ENCODE peak calls at places on chromosome 2, in nine cellular contexts. One of them, this sample, is unnamed.

GRCh38 chr2:191560594-191560993 is 117.3 kb upstream of the NABP1 start:
- DNase-seq in Panc1: no peak
- DNase-seq in pancreas: no peak
- DNase-seq in CD8-positive, alpha-beta T cell: no peak
- DNase-seq in K562: no peak
- DNase-seq in H9: no peak
- DNase-seq in brain microvascular endothelial cell: no peak
- DNase-seq in IMR-90: no peak
- DNase-seq in PC-9: no peak
- DNase-seq in this sample: no peak

GRCh38 chr2:20670315-20671035 is 3.5 kb downstream of the GDF7 start:
- DNase-seq in K562: no peak
- DNase-seq in PC-9: no peak
- DNase-seq in pancreas: no peak
- DNase-seq in H9: peak
- DNase-seq in CD8-positive, alpha-beta T cell: no peak
- DNase-seq in IMR-90: no peak
- DNase-seq in brain microvascular endothelial cell: no peak
- DNase-seq in Panc1: no peak
- DNase-seq in this sample: no peak

GRCh38 chr2:70679244-70679643 is 88.8 kb downstream of the ADD2 start:
- DNase-seq in K562: no peak
- DNase-seq in IMR-90: no peak
- DNase-seq in pancreas: no peak
- DNase-seq in H9: peak
- DNase-seq in Panc1: no peak
- DNase-seq in PC-9: no peak
- DNase-seq in CD8-positive, alpha-beta T cell: no peak
- DNase-seq in brain microvascular endothelial cell: no peak
- DNase-seq in this sample: no peak

GRCh38 chr2:84882775-84883550 is 2.1 kb upstream of the TRABD2A start:
- DNase-seq in CD8-positive, alpha-beta T cell: no peak
- DNase-seq in K562: no peak
- DNase-seq in H9: peak
- DNase-seq in Panc1: no peak
- DNase-seq in IMR-90: peak
- DNase-seq in PC-9: no peak
- DNase-seq in pancreas: no peak
- DNase-seq in brain microvascular endothelial cell: peak
- DNase-seq in this sample: no peak

GRCh38 chr2:121992700-121993099 is 237.2 kb downstream of the TSN start:
- DNase-seq in Panc1: no peak
- DNase-seq in brain microvascular endothelial cell: no peak
- DNase-seq in H9: peak
- DNase-seq in pancreas: no peak
- DNase-seq in IMR-90: no peak
- DNase-seq in CD8-positive, alpha-beta T cell: no peak
- DNase-seq in PC-9: no peak
- DNase-seq in K562: no peak
- DNase-seq in this sample: no peak

GRCh38 chr2:219285894-219286425 is 6.8 kb downstream of the DNAJB2 start:
- DNase-seq in Panc1: no peak
- DNase-seq in IMR-90: peak
- DNase-seq in PC-9: no peak
- DNase-seq in K562: peak
- DNase-seq in brain microvascular endothelial cell: peak
- DNase-seq in CD8-positive, alpha-beta T cell: no peak
- DNase-seq in pancreas: no peak
- DNase-seq in H9: peak
- DNase-seq in this sample: no peak

GRCh38 chr2:220279372-220279771 is 651.9 kb downstream of the SLC4A3 start:
- DNase-seq in Panc1: no peak
- DNase-seq in IMR-90: peak
- DNase-seq in K562: no peak
- DNase-seq in CD8-positive, alpha-beta T cell: no peak
- DNase-seq in pancreas: no peak
- DNase-seq in H9: no peak
- DNase-seq in brain microvascular endothelial cell: peak
- DNase-seq in PC-9: peak
- DNase-seq in this sample: peak

GRCh38 chr2:164014068-164014577 is 278.3 kb upstream of the FIGN start:
- DNase-seq in H9: no peak
- DNase-seq in Panc1: no peak
- DNase-seq in brain microvascular endothelial cell: no peak
- DNase-seq in CD8-positive, alpha-beta T cell: no peak
- DNase-seq in pancreas: no peak
- DNase-seq in IMR-90: no peak
- DNase-seq in PC-9: no peak
- DNase-seq in K562: no peak
- DNase-seq in this sample: no peak

GRCh38 chr2:69652206-69652605 is 8.7 kb upstream of the AAK1 start:
- DNase-seq in Panc1: no peak
- DNase-seq in pancreas: no peak
- DNase-seq in CD8-positive, alpha-beta T cell: no peak
- DNase-seq in IMR-90: peak
- DNase-seq in PC-9: peak
- DNase-seq in H9: no peak
- DNase-seq in brain microvascular endothelial cell: peak
- DNase-seq in K562: no peak
- DNase-seq in this sample: peak

DNA sequence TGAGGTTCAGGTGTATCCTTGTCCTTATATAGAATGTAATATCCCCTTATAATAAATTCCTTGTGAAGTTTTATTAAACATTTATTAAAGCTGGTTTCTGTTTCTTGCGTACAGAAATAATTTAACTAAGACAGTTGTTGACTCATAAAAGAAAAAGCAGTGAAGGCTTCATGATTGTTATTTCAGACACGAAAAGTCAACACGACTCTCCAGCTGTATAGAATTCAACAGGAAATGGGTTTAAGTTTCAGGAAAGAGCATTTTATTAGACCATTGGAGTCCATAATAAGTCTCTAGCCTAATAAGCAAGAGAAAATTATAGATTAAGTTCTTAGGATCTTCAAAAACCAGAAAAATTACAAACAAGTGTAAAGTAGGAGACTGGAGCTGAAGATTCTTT is 62.2 kb downstream of the KCNE4 start:
- DNase-seq in IMR-90: no peak
- DNase-seq in CD8-positive, alpha-beta T cell: no peak
- DNase-seq in H9: no peak
- DNase-seq in PC-9: no peak
- DNase-seq in pancreas: no peak
- DNase-seq in brain microvascular endothelial cell: no peak
- DNase-seq in Panc1: no peak
- DNase-seq in K562: no peak
- DNase-seq in this sample: no peak
- H3K27ac ChIP-seq in IMR-90: no peak
- H3K27ac ChIP-seq in CD8-positive, alpha-beta T cell: no peak
- H3K27ac ChIP-seq in H9: no peak
- H3K27ac ChIP-seq in PC-9: no peak
- H3K27ac ChIP-seq in pancreas: no peak
- H3K27ac ChIP-seq in brain microvascular endothelial cell: peak
- H3K27ac ChIP-seq in Panc1: no peak
- H3K27ac ChIP-seq in K562: no peak
- H3K27ac ChIP-seq in this sample: no peak

GRCh38 chr2:217823626-217824025 is 179.2 kb downstream of the TNS1 start:
- DNase-seq in K562: no peak
- DNase-seq in pancreas: no peak
- DNase-seq in PC-9: no peak
- DNase-seq in Panc1: no peak
- DNase-seq in brain microvascular endothelial cell: no peak
- DNase-seq in CD8-positive, alpha-beta T cell: no peak
- DNase-seq in IMR-90: no peak
- DNase-seq in H9: no peak
- DNase-seq in this sample: no peak

GRCh38 chr2:217826505-217826904 is 176.3 kb downstream of the TNS1 start:
- DNase-seq in K562: no peak
- DNase-seq in IMR-90: no peak
- DNase-seq in pancreas: no peak
- DNase-seq in H9: no peak
- DNase-seq in CD8-positive, alpha-beta T cell: no peak
- DNase-seq in PC-9: no peak
- DNase-seq in Panc1: no peak
- DNase-seq in brain microvascular endothelial cell: no peak
- DNase-seq in this sample: no peak

GRCh38 chr2:217824223-217824622 is 178.6 kb downstream of the TNS1 start:
- DNase-seq in PC-9: no peak
- DNase-seq in K562: no peak
- DNase-seq in CD8-positive, alpha-beta T cell: no peak
- DNase-seq in Panc1: no peak
- DNase-seq in pancreas: no peak
- DNase-seq in H9: no peak
- DNase-seq in brain microvascular endothelial cell: no peak
- DNase-seq in IMR-90: no peak
- DNase-seq in this sample: no peak

GRCh38 chr2:217827430-217828201 is 175.2 kb downstream of the TNS1 start:
- DNase-seq in K562: peak
- DNase-seq in pancreas: peak
- DNase-seq in H9: no peak
- DNase-seq in IMR-90: no peak
- DNase-seq in Panc1: no peak
- DNase-seq in brain microvascular endothelial cell: no peak
- DNase-seq in PC-9: no peak
- DNase-seq in CD8-positive, alpha-beta T cell: no peak
- DNase-seq in this sample: no peak

DNA sequence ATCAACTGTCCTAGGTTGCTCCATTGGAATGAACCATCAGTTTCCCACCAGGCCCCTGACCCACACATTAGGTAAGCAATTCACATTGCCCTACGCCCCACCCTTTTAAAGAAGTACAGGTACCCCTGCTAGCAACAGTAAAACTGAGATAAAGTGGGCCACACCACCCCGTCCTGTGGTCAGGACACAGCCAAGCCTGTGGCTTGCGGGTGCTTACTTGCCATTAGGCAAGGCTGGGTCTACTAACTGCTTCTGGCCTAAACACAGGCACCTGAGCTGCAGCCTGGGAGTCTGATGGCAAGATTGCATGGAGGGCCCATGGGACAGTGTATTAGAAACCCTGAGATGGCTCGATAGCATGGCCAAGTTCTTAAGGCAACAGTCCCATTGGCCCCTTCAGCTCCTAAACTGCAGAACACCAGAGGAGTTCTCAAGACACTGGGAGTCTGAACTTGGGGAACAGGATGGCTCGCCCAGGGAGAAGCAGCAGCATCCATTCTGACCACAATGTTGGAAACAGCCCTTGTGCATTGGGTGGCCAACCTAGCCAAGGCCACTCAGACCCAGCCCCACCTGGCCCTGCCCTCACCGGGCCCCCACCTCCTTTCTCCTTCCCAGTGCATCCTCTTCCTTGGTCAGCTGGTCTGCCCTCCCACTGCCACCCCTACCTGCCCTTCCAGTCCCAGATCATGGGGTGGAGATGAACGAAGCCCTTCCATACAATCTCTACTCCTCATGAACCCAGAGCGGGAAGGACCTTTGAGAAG is 177.1 kb downstream of the TNS1 start:
- DNase-seq in H9: no peak
- DNase-seq in brain microvascular endothelial cell: no peak
- DNase-seq in Panc1: no peak
- DNase-seq in IMR-90: no peak
- DNase-seq in K562: no peak
- DNase-seq in CD8-positive, alpha-beta T cell: no peak
- DNase-seq in pancreas: no peak
- DNase-seq in PC-9: no peak
- DNase-seq in this sample: no peak
- H3K27ac ChIP-seq in H9: no peak
- H3K27ac ChIP-seq in brain microvascular endothelial cell: no peak
- H3K27ac ChIP-seq in Panc1: no peak
- H3K27ac ChIP-seq in IMR-90: no peak
- H3K27ac ChIP-seq in K562: no peak
- H3K27ac ChIP-seq in CD8-positive, alpha-beta T cell: no peak
- H3K27ac ChIP-seq in pancreas: no peak
- H3K27ac ChIP-seq in PC-9: no peak
- H3K27ac ChIP-seq in this sample: no peak

DNA sequence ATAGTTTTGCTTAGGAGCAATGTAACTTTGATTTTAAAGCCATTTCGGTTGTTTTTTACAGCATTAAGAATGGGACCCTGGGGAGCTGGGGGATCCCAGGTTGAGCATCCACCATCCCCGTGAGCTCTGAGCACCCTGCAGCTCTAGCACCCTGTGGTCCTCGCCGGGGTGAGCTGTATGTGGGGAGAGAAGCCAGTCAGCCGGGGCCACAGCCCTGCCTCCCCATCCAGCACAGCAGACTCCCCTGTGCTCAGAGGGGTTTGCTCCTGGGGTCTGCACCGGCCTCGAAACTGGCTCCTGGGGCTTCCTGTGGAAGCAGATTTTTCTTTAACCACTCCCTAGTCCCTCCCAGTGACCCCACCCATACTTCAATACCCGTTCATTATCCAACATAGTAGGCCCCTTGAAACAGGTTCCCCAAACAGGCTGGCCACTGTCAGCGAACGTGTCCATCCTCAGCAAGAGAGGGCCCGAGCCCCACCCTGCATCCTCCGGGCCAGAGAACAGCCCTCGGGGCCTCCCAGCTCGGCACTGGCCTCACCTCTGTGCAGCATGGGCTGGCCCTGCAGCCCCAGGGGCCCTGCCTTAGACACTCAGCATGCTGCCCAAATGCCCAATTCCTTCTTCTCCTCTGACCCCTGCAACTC is 1.2 kb downstream of the COL6A3 start:
- DNase-seq in CD8-positive, alpha-beta T cell: no peak
- DNase-seq in PC-9: no peak
- DNase-seq in brain microvascular endothelial cell: no peak
- DNase-seq in H9: no peak
- DNase-seq in IMR-90: no peak
- DNase-seq in pancreas: no peak
- DNase-seq in K562: no peak
- DNase-seq in Panc1: no peak
- DNase-seq in this sample: no peak
- H3K27ac ChIP-seq in CD8-positive, alpha-beta T cell: no peak
- H3K27ac ChIP-seq in PC-9: no peak
- H3K27ac ChIP-seq in brain microvascular endothelial cell: peak
- H3K27ac ChIP-seq in H9: no peak
- H3K27ac ChIP-seq in IMR-90: peak
- H3K27ac ChIP-seq in pancreas: peak
- H3K27ac ChIP-seq in K562: no peak
- H3K27ac ChIP-seq in Panc1: no peak
- H3K27ac ChIP-seq in this sample: no peak

DNA sequence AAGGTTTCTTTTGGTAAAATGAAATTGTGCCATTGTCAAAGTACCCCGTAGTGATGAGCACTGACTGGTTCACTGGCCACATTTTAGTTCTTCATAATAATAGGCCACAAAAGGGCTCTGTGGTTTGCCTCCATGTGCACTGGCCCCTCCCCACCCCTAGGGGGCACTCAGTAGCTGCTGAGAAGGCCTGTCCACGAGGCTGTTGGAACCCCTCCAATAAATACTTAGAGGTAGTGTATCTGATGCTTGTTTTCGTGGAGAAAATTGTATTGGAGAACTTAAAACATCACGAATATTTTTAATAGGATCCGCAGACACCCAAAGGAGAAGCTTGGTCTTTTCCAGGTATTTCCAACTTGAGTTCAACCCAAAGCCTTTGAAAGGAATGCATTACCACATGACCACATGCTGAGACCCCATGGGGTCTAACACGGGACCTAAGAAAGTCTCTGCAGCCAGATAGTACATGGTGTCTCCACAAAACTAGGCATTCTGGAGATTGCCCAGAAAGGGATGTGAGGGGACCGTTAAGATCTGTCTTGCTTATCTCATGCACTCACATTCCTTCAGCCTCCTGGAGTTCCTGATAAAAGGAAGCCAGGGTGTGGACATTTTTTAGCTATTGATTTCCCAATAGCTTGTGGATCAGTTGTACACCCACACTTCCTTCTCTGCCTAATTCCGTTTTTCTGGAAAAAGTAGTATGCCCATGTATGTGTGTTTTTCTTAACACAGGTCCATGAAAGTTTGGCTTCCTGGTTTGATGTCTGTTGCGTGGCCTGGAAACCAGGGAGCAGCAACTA is 28.5 kb upstream of the NOSTRIN start:
- DNase-seq in pancreas: peak
- DNase-seq in K562: peak
- DNase-seq in PC-9: no peak
- DNase-seq in H9: peak
- DNase-seq in brain microvascular endothelial cell: peak
- DNase-seq in Panc1: no peak
- DNase-seq in IMR-90: peak
- DNase-seq in CD8-positive, alpha-beta T cell: no peak
- DNase-seq in this sample: no peak
- H3K27ac ChIP-seq in pancreas: peak
- H3K27ac ChIP-seq in K562: peak
- H3K27ac ChIP-seq in PC-9: no peak
- H3K27ac ChIP-seq in H9: no peak
- H3K27ac ChIP-seq in brain microvascular endothelial cell: no peak
- H3K27ac ChIP-seq in Panc1: no peak
- H3K27ac ChIP-seq in IMR-90: no peak
- H3K27ac ChIP-seq in CD8-positive, alpha-beta T cell: no peak
- H3K27ac ChIP-seq in this sample: no peak